ENCODE peak calls at places on chromosomes 11 and 22, in eight cellular contexts. U is NAMALWA; Z is lung microvascular endothelial cell; X is SIG-M5; M is activated T-cell treated with anti-CD3 and anti-CD28 coated beads, Interleukin-2, amount 50 U/mL, for 4 hours; O is T-cell; H is right atrium auricular region; L is activated CD8-positive, alpha-beta memory T cell treated with anti-CD3 and anti-CD28 coated beads for 1 hour. R is an unnamed sample.
A peak's percentile ranks its signal among the peaks of the same experiment; 100 is the strongest.

GRCh38 chr22:29689872-29690213 is 30.0 kb upstream of the CABP7 start:
- DNase-seq in M (peak; percentile 25), U (peak; percentile 25), O (no peak), X (no peak), L (no peak), Z (peak; percentile 67), H (no peak), R (no peak)

GRCh38 chr11:11344045-11344444 is 9.0 kb downstream of the CSNK2A3 start:
- DNase-seq in L (no peak), X (no peak), O (no peak), Z (no peak), M (no peak), H (no peak), U (no peak), R (no peak)

GRCh38 chr22:47237890-47238480 is 475.5 kb downstream of the TBC1D22A start:
- DNase-seq in U (no peak), L (no peak), M (no peak), Z (no peak), O (no peak), H (peak; percentile 7), X (no peak), R (no peak)

GRCh38 chr11:68312117-68312779 is at the start of gene LRP5:
- DNase-seq in U (no peak), H (no peak), M (no peak), L (no peak), Z (peak; percentile 44), O (no peak), X (no peak), R (no peak)

GRCh38 chr11:561148-562003 is 606 bp downstream of the RASSF7 start:
- DNase-seq in Z (no peak), X (no peak), H (no peak), M (no peak), O (no peak), U (peak; percentile 46), L (no peak), R (no peak)

GRCh38 chr11:128310676-128311445 is 276.5 kb downstream of the ETS1 start:
- DNase-seq in L (no peak), M (no peak), O (no peak), H (no peak), X (no peak), U (no peak), Z (no peak), R (peak; percentile 19)

GRCh38 chr11:93952082-93952780 is 68.9 kb upstream of the HEPHL1 start:
- DNase-seq in Z (no peak), U (peak; percentile 4), X (no peak), O (no peak), M (no peak), L (no peak), H (no peak), R (no peak)

GRCh38 chr11:27300974-27301373 is 62.0 kb downstream of the CCDC34 start:
- DNase-seq in H (no peak), M (no peak), X (no peak), U (no peak), Z (no peak), L (no peak), O (no peak), R (no peak)

GRCh38 chr11:120385110-120385509 is 48.9 kb downstream of the ARHGEF12 start:
- DNase-seq in M (no peak), U (no peak), O (no peak), Z (no peak), X (no peak), L (no peak), H (no peak), R (no peak)

R was measured in CD8-positive, alpha-beta T cell.